ENCODE peak calls at places on chromosome 13, in seven cellular contexts. One of them, this sample, is unnamed.

GRCh38 chr13:77002590-77003190 is 10.8 kb downstream of the CLN5 start:
- DNase-seq in HFFc6: peak
- DNase-seq in mesendoderm: peak
- DNase-seq in occipital lobe: no peak
- DNase-seq in NCI-H1048: no peak
- DNase-seq in Jurkat, Clone E6-1: no peak
- DNase-seq in GM23338: peak
- DNase-seq in this sample: no peak

GRCh38 chr13:34863360-34864135 is 78.5 kb upstream of the NBEA start:
- DNase-seq in GM23338: no peak
- DNase-seq in NCI-H1048: no peak
- DNase-seq in occipital lobe: no peak
- DNase-seq in Jurkat, Clone E6-1: no peak
- DNase-seq in HFFc6: peak
- DNase-seq in mesendoderm: peak
- DNase-seq in this sample: peak

GRCh38 chr13:99985886-99986527 is 4.4 kb downstream of the ZIC2 start:
- DNase-seq in NCI-H1048: no peak
- DNase-seq in Jurkat, Clone E6-1: no peak
- DNase-seq in occipital lobe: no peak
- DNase-seq in mesendoderm: no peak
- DNase-seq in HFFc6: no peak
- DNase-seq in GM23338: no peak
- DNase-seq in this sample: no peak

GRCh38 chr13:72061613-72062012 is 194.6 kb upstream of the DACH1 start:
- DNase-seq in HFFc6: no peak
- DNase-seq in occipital lobe: no peak
- DNase-seq in Jurkat, Clone E6-1: no peak
- DNase-seq in mesendoderm: no peak
- DNase-seq in NCI-H1048: no peak
- DNase-seq in GM23338: no peak
- DNase-seq in this sample: no peak

GRCh38 chr13:59354665-59355064 is 809.1 kb downstream of the DIAPH3 start:
- DNase-seq in GM23338: no peak
- DNase-seq in NCI-H1048: no peak
- DNase-seq in occipital lobe: no peak
- DNase-seq in mesendoderm: no peak
- DNase-seq in HFFc6: no peak
- DNase-seq in Jurkat, Clone E6-1: no peak
- DNase-seq in this sample: no peak

GRCh38 chr13:108437496-108437895 is 168.0 kb downstream of the TNFSF13B start:
- DNase-seq in occipital lobe: no peak
- DNase-seq in Jurkat, Clone E6-1: no peak
- DNase-seq in mesendoderm: no peak
- DNase-seq in GM23338: no peak
- DNase-seq in HFFc6: no peak
- DNase-seq in NCI-H1048: no peak
- DNase-seq in this sample: no peak

GRCh38 chr13:23488442-23488841 is 54.9 kb upstream of the SACS start:
- DNase-seq in mesendoderm: peak
- DNase-seq in NCI-H1048: no peak
- DNase-seq in HFFc6: peak
- DNase-seq in occipital lobe: no peak
- DNase-seq in GM23338: no peak
- DNase-seq in Jurkat, Clone E6-1: no peak
- DNase-seq in this sample: no peak

GRCh38 chr13:46296920-46297319 is 85.2 kb downstream of the LRRC63 start:
- DNase-seq in mesendoderm: peak
- DNase-seq in occipital lobe: no peak
- DNase-seq in HFFc6: peak
- DNase-seq in GM23338: no peak
- DNase-seq in NCI-H1048: no peak
- DNase-seq in Jurkat, Clone E6-1: no peak
- DNase-seq in this sample: no peak

GRCh38 chr13:40568672-40569350 is 97.6 kb downstream of the FOXO1 start:
- DNase-seq in occipital lobe: no peak
- DNase-seq in mesendoderm: no peak
- DNase-seq in NCI-H1048: no peak
- DNase-seq in HFFc6: no peak
- DNase-seq in GM23338: no peak
- DNase-seq in Jurkat, Clone E6-1: no peak
- DNase-seq in this sample: no peak

GRCh38 chr13:40080676-40081075 is 425.2 kb downstream of the COG6 start:
- DNase-seq in NCI-H1048: no peak
- DNase-seq in HFFc6: no peak
- DNase-seq in mesendoderm: no peak
- DNase-seq in occipital lobe: no peak
- DNase-seq in GM23338: no peak
- DNase-seq in Jurkat, Clone E6-1: no peak
- DNase-seq in this sample: no peak

GRCh38 chr13:46146898-46147297 is 35.1 kb downstream of the LCP1 start:
- DNase-seq in occipital lobe: peak
- DNase-seq in GM23338: peak
- DNase-seq in Jurkat, Clone E6-1: no peak
- DNase-seq in NCI-H1048: no peak
- DNase-seq in mesendoderm: peak
- DNase-seq in HFFc6: peak
- DNase-seq in this sample: no peak

GRCh38 chr13:71309905-71310304 is 557.1 kb downstream of the DACH1 start:
- DNase-seq in mesendoderm: no peak
- DNase-seq in occipital lobe: no peak
- DNase-seq in HFFc6: no peak
- DNase-seq in NCI-H1048: no peak
- DNase-seq in GM23338: no peak
- DNase-seq in Jurkat, Clone E6-1: no peak
- DNase-seq in this sample: no peak

GRCh38 chr13:102045713-102046112 is 356.1 kb downstream of the FGF14 start:
- DNase-seq in HFFc6: no peak
- DNase-seq in GM23338: peak
- DNase-seq in Jurkat, Clone E6-1: no peak
- DNase-seq in mesendoderm: peak
- DNase-seq in NCI-H1048: no peak
- DNase-seq in occipital lobe: no peak
- DNase-seq in this sample: no peak

GRCh38 chr13:104837756-104838155 is 1697.7 kb downstream of the EFNB2 start:
- DNase-seq in GM23338: no peak
- DNase-seq in HFFc6: no peak
- DNase-seq in NCI-H1048: no peak
- DNase-seq in Jurkat, Clone E6-1: peak
- DNase-seq in occipital lobe: no peak
- DNase-seq in mesendoderm: no peak
- DNase-seq in this sample: no peak

GRCh38 chr13:98858206-98858605 is 105.7 kb upstream of the SLC15A1 start:
- DNase-seq in Jurkat, Clone E6-1: no peak
- DNase-seq in occipital lobe: no peak
- DNase-seq in GM23338: no peak
- DNase-seq in HFFc6: no peak
- DNase-seq in mesendoderm: no peak
- DNase-seq in NCI-H1048: no peak
- DNase-seq in this sample: no peak

GRCh38 chr13:38496956-38497355 is 147.3 kb downstream of the UFM1 start:
- DNase-seq in occipital lobe: no peak
- DNase-seq in HFFc6: no peak
- DNase-seq in NCI-H1048: no peak
- DNase-seq in Jurkat, Clone E6-1: no peak
- DNase-seq in mesendoderm: no peak
- DNase-seq in GM23338: no peak
- DNase-seq in this sample: no peak

GRCh38 chr13:60837806-60838205 is 440.8 kb downstream of the TDRD3 start:
- DNase-seq in HFFc6: no peak
- DNase-seq in Jurkat, Clone E6-1: no peak
- DNase-seq in occipital lobe: no peak
- DNase-seq in GM23338: no peak
- DNase-seq in NCI-H1048: no peak
- DNase-seq in mesendoderm: no peak
- DNase-seq in this sample: no peak

GRCh38 chr13:73940098-73940497 is 194.1 kb downstream of the KLF12 start:
- DNase-seq in HFFc6: no peak
- DNase-seq in Jurkat, Clone E6-1: no peak
- DNase-seq in GM23338: no peak
- DNase-seq in mesendoderm: peak
- DNase-seq in occipital lobe: no peak
- DNase-seq in NCI-H1048: no peak
- DNase-seq in this sample: no peak

GRCh38 chr13:40792284-40793051 is 3.1 kb downstream of the SLC25A15 start:
- DNase-seq in mesendoderm: no peak
- DNase-seq in HFFc6: no peak
- DNase-seq in NCI-H1048: no peak
- DNase-seq in Jurkat, Clone E6-1: no peak
- DNase-seq in GM23338: no peak
- DNase-seq in occipital lobe: no peak
- DNase-seq in this sample: no peak

GRCh38 chr13:28049215-28049614 is 51.2 kb downstream of the FLT3 start:
- DNase-seq in NCI-H1048: no peak
- DNase-seq in occipital lobe: no peak
- DNase-seq in mesendoderm: no peak
- DNase-seq in HFFc6: no peak
- DNase-seq in Jurkat, Clone E6-1: no peak
- DNase-seq in GM23338: no peak
- DNase-seq in this sample: no peak

GRCh38 chr13:109366521-109366920 is 419.9 kb downstream of the IRS2 start:
- DNase-seq in Jurkat, Clone E6-1: no peak
- DNase-seq in GM23338: no peak
- DNase-seq in occipital lobe: no peak
- DNase-seq in mesendoderm: no peak
- DNase-seq in NCI-H1048: no peak
- DNase-seq in HFFc6: no peak
- DNase-seq in this sample: no peak

GRCh38 chr13:94658926-94659649 is 53.3 kb downstream of the SOX21 start:
- DNase-seq in mesendoderm: peak
- DNase-seq in Jurkat, Clone E6-1: no peak
- DNase-seq in HFFc6: no peak
- DNase-seq in NCI-H1048: no peak
- DNase-seq in GM23338: peak
- DNase-seq in occipital lobe: no peak
- DNase-seq in this sample: no peak

GRCh38 chr13:98343461-98343860 is 166.4 kb upstream of the RNF113B start:
- DNase-seq in occipital lobe: no peak
- DNase-seq in GM23338: no peak
- DNase-seq in NCI-H1048: no peak
- DNase-seq in Jurkat, Clone E6-1: no peak
- DNase-seq in mesendoderm: no peak
- DNase-seq in HFFc6: no peak
- DNase-seq in this sample: no peak

GRCh38 chr13:114002009-114002544 is 28.2 kb upstream of the C13orf46 start:
- DNase-seq in NCI-H1048: no peak
- DNase-seq in occipital lobe: no peak
- DNase-seq in HFFc6: no peak
- DNase-seq in mesendoderm: peak
- DNase-seq in Jurkat, Clone E6-1: no peak
- DNase-seq in GM23338: peak
- DNase-seq in this sample: no peak

GRCh38 chr13:81048026-81048461 is 707.1 kb upstream of the SPRY2 start:
- DNase-seq in Jurkat, Clone E6-1: no peak
- DNase-seq in occipital lobe: peak
- DNase-seq in NCI-H1048: no peak
- DNase-seq in HFFc6: no peak
- DNase-seq in mesendoderm: no peak
- DNase-seq in GM23338: no peak
- DNase-seq in this sample: no peak

GRCh38 chr13:108463365-108463764 is 166.0 kb upstream of the MYO16 start:
- DNase-seq in occipital lobe: no peak
- DNase-seq in mesendoderm: peak
- DNase-seq in Jurkat, Clone E6-1: no peak
- DNase-seq in GM23338: no peak
- DNase-seq in HFFc6: peak
- DNase-seq in NCI-H1048: no peak
- DNase-seq in this sample: peak

GRCh38 chr13:32751340-32751739 is 165.1 kb downstream of the PDS5B start:
- DNase-seq in Jurkat, Clone E6-1: no peak
- DNase-seq in HFFc6: no peak
- DNase-seq in mesendoderm: no peak
- DNase-seq in GM23338: no peak
- DNase-seq in NCI-H1048: no peak
- DNase-seq in occipital lobe: no peak
- DNase-seq in this sample: no peak

GRCh38 chr13:88651531-88651930 is 980.4 kb downstream of the SLITRK5 start:
- DNase-seq in HFFc6: no peak
- DNase-seq in NCI-H1048: no peak
- DNase-seq in mesendoderm: no peak
- DNase-seq in occipital lobe: no peak
- DNase-seq in Jurkat, Clone E6-1: no peak
- DNase-seq in GM23338: no peak
- DNase-seq in this sample: no peak